ENCODE peak calls at places on chromosome 15, in seven cellular contexts. O is lower lobe of right lung, F is neuronal stem cell, L is heart right ventricle, P is A549, Y is ovary, D is IMR-90. T is an unnamed sample.

GRCh38 chr15:39997031-39997430 is 42.0 kb downstream of the SRP14 start:
- DNase-seq in D (peak; percentile 56), Y (no peak), F (no peak), P (no peak), O (no peak), L (no peak), T (no peak)

GRCh38 chr15:60004019-60004845 is at the start of gene FOXB1:
- DNase-seq in O (no peak), D (no peak), L (no peak), F (peak; percentile 80), Y (no peak), P (no peak), T (peak; percentile 72)

GRCh38 chr15:86973284-86973844 is 893.7 kb downstream of the AGBL1 start:
- DNase-seq in L (no peak), P (no peak), O (no peak), F (no peak), D (no peak), Y (no peak), T (no peak)

GRCh38 chr15:81256916-81257315 is 60.2 kb downstream of the IL16 start:
- DNase-seq in Y (no peak), F (no peak), P (no peak), L (no peak), D (peak; percentile 73), O (no peak), T (no peak)

GRCh38 chr15:99414755-99415731 is 150.7 kb upstream of the MEF2A start:
- DNase-seq in Y (peak; percentile 12), O (no peak), F (no peak), P (no peak), D (no peak), L (no peak), T (no peak)

GRCh38 chr15:91909574-91909973 is 56.1 kb downstream of the SLCO3A1 start:
- DNase-seq in D (no peak), F (no peak), Y (no peak), P (no peak), O (no peak), L (no peak), T (no peak)

GRCh38 chr15:62068787-62069170 is 2.0 kb downstream of the C2CD4A start:
- DNase-seq in P (no peak), Y (no peak), D (no peak), L (no peak), O (no peak), F (no peak), T (peak; percentile 40)

GRCh38 chr15:99911824-99912223 is 178.6 kb upstream of the LYSMD4 start:
- DNase-seq in D (no peak), O (no peak), L (no peak), P (no peak), F (no peak), Y (no peak), T (peak; percentile 12)

DNA sequence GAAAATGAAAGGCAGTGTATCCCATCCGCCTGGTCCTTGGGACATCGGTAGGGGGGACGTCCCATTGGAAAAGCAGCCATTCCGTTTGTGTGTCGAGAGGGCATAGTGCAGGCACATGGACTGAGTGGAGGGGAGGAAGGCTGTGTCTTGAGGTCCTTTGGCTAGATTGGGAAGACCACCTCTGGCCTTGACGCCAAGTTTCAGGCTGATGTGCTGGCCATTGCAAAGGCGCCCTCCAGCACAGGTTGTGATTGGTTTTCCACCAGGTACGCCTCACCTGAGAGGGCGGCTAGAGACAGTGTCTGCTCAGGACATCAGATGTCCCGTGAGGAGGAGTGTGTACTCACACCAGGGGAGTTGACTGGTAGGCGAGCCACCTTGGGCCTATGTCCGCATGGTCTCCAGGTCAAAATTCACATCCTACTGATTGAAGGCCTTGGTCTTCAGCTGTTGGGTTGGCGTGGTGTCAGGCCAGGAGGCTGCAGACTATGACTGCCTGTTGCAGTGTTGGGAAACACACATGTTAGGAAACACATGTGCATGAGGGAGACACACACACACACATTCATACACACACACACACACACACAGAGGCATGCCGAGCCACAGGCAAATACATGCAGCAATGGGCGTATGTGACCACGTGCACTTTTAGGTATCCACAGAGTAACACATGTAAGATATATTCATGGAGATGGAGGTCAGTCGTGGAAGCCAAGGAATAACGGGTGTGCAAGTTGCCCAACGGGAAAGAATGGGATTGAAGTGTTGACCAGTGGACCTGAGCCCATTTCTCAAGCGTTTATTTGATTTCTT is 98.4 kb downstream of the SNRPN start:
- DNase-seq in F (no peak), L (no peak), O (peak; percentile 11), P (no peak), D (no peak), Y (peak; percentile 5), T (no peak)
- H3K9me3 ChIP-seq in F (peaks cover 99% of the 10 kb centered on the region), L (peaks cover 14% of the 10 kb centered on the region), O (peaks cover 96% of the 10 kb centered on the region), P (peaks cover 69% of the 10 kb centered on the region), D (peaks cover 93% of the 10 kb centered on the region), Y (peaks cover 93% of the 10 kb centered on the region), T (peaks cover 10% of the 10 kb centered on the region)

DNA sequence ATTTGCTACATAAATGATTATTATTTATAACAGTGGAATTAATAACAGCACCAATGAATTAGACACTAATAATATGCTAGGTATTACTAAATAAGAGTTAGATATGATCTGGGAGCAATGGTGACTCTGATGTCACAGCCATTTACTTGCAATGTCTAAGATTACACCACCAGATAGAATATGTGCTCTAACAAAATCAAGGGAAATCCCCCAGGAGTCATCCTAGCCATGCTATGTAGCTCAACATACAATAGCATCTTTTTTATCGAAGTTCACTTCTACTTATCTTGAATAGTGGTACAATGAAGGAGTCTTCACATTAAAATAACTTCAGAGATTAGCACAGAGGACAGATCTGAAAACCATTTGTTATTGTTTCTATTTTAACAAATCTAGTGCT is 154.0 kb downstream of the FMN1 start:
- DNase-seq in D (peak; percentile 55), F (no peak), L (no peak), O (no peak), Y (no peak), P (no peak), T (no peak)
- H3K4me1 ChIP-seq in D (peaks cover 7% of the 10 kb centered on the region), F (no peaks in the 10 kb centered on the region), L (no peaks in the 10 kb centered on the region), O (no peaks in the 10 kb centered on the region), Y (no peaks in the 10 kb centered on the region), P (no peaks in the 10 kb centered on the region), T (no peaks in the 10 kb centered on the region)

GRCh38 chr15:78205856-78206255 is 28.5 kb downstream of the ACSBG1 start:
- DNase-seq in Y (no peak), L (no peak), D (no peak), P (no peak), F (no peak), O (peak; percentile 30), T (no peak)
- H3K27ac ChIP-seq in Y (no peak overlapping the region), L (no peak overlapping the region), D (no peak overlapping the region), P (no peak overlapping the region), F (no peak overlapping the region), O (no peak overlapping the region), T (no peak overlapping the region)

GRCh38 chr15:27175479-27176153 is 204.6 kb downstream of the GABRG3 start:
- DNase-seq in L (no peak), O (no peak), Y (no peak), P (no peak), F (no peak), D (no peak), T (no peak)

GRCh38 chr15:27176785-27177406 is 205.9 kb downstream of the GABRG3 start:
- DNase-seq in P (no peak), D (no peak), F (no peak), L (no peak), Y (no peak), O (no peak), T (no peak)

GRCh38 chr15:27183182-27183581 is 212.2 kb downstream of the GABRG3 start:
- DNase-seq in F (no peak), D (no peak), P (no peak), O (no peak), Y (no peak), L (no peak), T (no peak)

GRCh38 chr15:27179789-27180188 is 208.8 kb downstream of the GABRG3 start:
- DNase-seq in D (no peak), P (no peak), O (no peak), Y (no peak), L (no peak), F (no peak), T (no peak)
- H3K9me3 ChIP-seq in D (peaks cover 26% of the 10 kb centered on the region), P (peaks cover 24% of the 10 kb centered on the region), O (peaks cover 13% of the 10 kb centered on the region), Y (no peaks in the 10 kb centered on the region), L (peaks cover 6% of the 10 kb centered on the region), F (no peaks in the 10 kb centered on the region), T (no peaks in the 10 kb centered on the region)

GRCh38 chr15:82764740-82765139 is 41.1 kb downstream of the FSD2 start:
- DNase-seq in L (no peak), Y (no peak), F (no peak), D (no peak), O (no peak), P (no peak), T (no peak)

GRCh38 chr15:82768414-82769081 is 37.3 kb downstream of the FSD2 start:
- DNase-seq in L (no peak), D (peak; percentile 19), O (no peak), Y (no peak), F (no peak), P (no peak), T (no peak)

GRCh38 chr15:82763361-82764142 is 42.3 kb downstream of the FSD2 start:
- DNase-seq in F (no peak), L (no peak), P (no peak), O (no peak), Y (no peak), D (no peak), T (no peak)

GRCh38 chr15:82771789-82772607 is 33.9 kb downstream of the FSD2 start:
- DNase-seq in L (no peak), F (no peak), P (no peak), D (no peak), Y (no peak), O (no peak), T (no peak)

DNA sequence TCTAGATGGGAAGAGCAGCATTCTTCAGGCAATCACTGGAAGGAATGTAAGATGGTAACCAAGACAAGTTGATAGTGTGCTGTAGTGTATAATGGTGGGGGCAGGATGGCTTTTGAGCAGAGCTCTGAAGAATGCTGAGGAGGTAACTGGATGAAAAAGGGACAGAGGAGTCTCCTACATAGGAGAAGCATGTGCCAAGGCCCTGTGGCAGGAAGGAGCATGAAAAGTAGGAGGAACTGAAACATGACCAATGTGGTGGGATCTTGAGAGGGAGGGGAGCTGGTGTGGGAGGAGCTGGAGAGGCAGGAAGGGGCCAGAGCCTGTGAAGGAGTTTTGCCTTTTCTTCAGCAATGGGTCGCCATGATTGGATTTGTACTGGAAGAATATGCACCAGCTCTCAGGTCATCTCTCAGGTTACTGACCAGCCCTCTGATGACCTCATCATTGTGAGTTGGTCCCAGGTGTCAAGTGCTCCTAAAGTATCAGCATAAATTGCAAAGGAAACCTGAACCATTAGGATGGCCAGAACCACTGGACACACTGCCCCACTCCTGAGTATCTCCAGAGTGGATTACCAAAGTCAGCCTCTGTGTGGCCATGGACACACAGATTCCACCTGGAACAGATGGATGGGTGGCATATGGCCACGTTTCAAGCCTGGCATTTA is 38.6 kb downstream of the FSD2 start:
- DNase-seq in F (no peak), O (no peak), L (no peak), P (no peak), Y (no peak), D (no peak), T (no peak)
- H3K4me1 ChIP-seq in F (no peaks in the 10 kb centered on the region), O (no peaks in the 10 kb centered on the region), L (no peaks in the 10 kb centered on the region), P (peaks cover 5% of the 10 kb centered on the region), Y (no peaks in the 10 kb centered on the region), D (no peaks in the 10 kb centered on the region), T (no peaks in the 10 kb centered on the region)

T was measured in cardiac muscle cell.